ENCODE peak calls at places on chromosomes 11 and 22, in eight cellular contexts. A is ovary, K is sigmoid colon, T is cardiac muscle cell, S is astrocyte, I is DND-41, C is fibroblast of pulmonary artery, D is lung. P is an unnamed sample.

GRCh38 chr22:22097727-22098228 is 115.2 kb upstream of the TOP3B start:
- DNase-seq in T (no peak), D (no peak), A (no peak), K (no peak), S (no peak), C (no peak), I (no peak), P (no peak)

GRCh38 chr11:67504950-67505561 is at the start of gene PITPNM1:
- DNase-seq in C (peak), D (peak), A (no peak), K (peak), S (peak), I (peak), T (peak), P (peak)

GRCh38 chr22:19085233-19086043 is 36.8 kb downstream of the DGCR2 start:
- DNase-seq in A (no peak), K (peak), T (no peak), S (no peak), D (no peak), I (no peak), C (peak), P (peak)

GRCh38 chr11:72616655-72617054 is 57.6 kb downstream of the PDE2A start:
- DNase-seq in K (no peak), S (no peak), A (no peak), C (no peak), T (no peak), D (no peak), I (no peak), P (no peak)

GRCh38 chr22:32810241-32811133 is 9.0 kb downstream of the TIMP3 start:
- DNase-seq in T (peak), D (no peak), S (no peak), C (no peak), I (no peak), A (no peak), K (peak), P (no peak)

GRCh38 chr11:75214843-75215242 is 25.7 kb upstream of the TPBGL start:
- DNase-seq in S (no peak), D (no peak), T (no peak), C (no peak), K (no peak), A (no peak), I (no peak), P (no peak)

GRCh38 chr11:129372609-129373488 is 2.8 kb upstream of the BARX2 start:
- DNase-seq in I (no peak), K (no peak), T (peak), A (no peak), D (no peak), S (no peak), C (no peak), P (no peak)

GRCh38 chr11:32830796-32831195 is 1.1 kb downstream of the PRRG4 start:
- DNase-seq in T (no peak), C (no peak), I (no peak), A (no peak), K (no peak), D (no peak), S (no peak), P (no peak)

GRCh38 chr11:128492461-128492860 is 94.9 kb downstream of the ETS1 start:
- DNase-seq in I (no peak), K (no peak), A (no peak), T (no peak), D (no peak), C (peak), S (peak), P (peak)

GRCh38 chr22:19879651-19879995 is 24.9 kb upstream of the GNB1L start:
- DNase-seq in C (no peak), I (no peak), K (no peak), T (no peak), S (no peak), A (no peak), D (no peak), P (no peak)

GRCh38 chr22:50119768-50120251 is 30.0 kb downstream of the MOV10L1 start:
- DNase-seq in A (peak), T (no peak), I (no peak), D (no peak), S (peak), C (peak), K (peak), P (peak)

GRCh38 chr22:50305658-50306566 is 1.5 kb downstream of the PLXNB2 start:
- DNase-seq in C (peak), S (peak), K (peak), I (no peak), A (peak), D (peak), T (peak), P (peak)

GRCh38 chr22:28435960-28436359 is 243.7 kb downstream of the TTC28 start:
- DNase-seq in S (peak), A (no peak), T (no peak), D (no peak), I (no peak), C (no peak), K (no peak), P (no peak)

GRCh38 chr22:33866521-33866920 is 53.8 kb downstream of the LARGE1 start:
- DNase-seq in I (no peak), K (no peak), D (no peak), S (no peak), C (no peak), T (no peak), A (no peak), P (no peak)

GRCh38 chr11:30025396-30026139 is 8.7 kb upstream of the KCNA4 start:
- DNase-seq in K (no peak), D (no peak), T (no peak), I (no peak), C (no peak), S (no peak), A (no peak), P (no peak)

GRCh38 chr11:80414766-80415165 is 973.9 kb upstream of the TENM4 start:
- DNase-seq in I (no peak), D (no peak), A (no peak), S (no peak), C (peak), K (no peak), T (no peak), P (no peak)

GRCh38 chr11:30326114-30326783 is 3.3 kb downstream of the ARL14EP start:
- DNase-seq in I (no peak), S (peak), C (no peak), A (no peak), D (no peak), K (no peak), T (no peak), P (peak)

GRCh38 chr11:43810929-43811596 is 69.6 kb upstream of the ALKBH3 start:
- DNase-seq in D (no peak), C (peak), T (peak), A (no peak), S (no peak), K (no peak), I (no peak), P (no peak)

GRCh38 chr11:58979222-58979621 is 39.9 kb downstream of the GLYATL1 start:
- DNase-seq in K (no peak), S (no peak), A (no peak), T (no peak), I (no peak), C (no peak), D (no peak), P (no peak)

GRCh38 chr22:21603973-21604372 is 25.8 kb downstream of the YDJC start:
- DNase-seq in S (no peak), K (no peak), D (no peak), A (no peak), C (no peak), T (no peak), I (no peak), P (no peak)

GRCh38 chr11:34567733-34568132 is 53.2 kb upstream of the EHF start:
- DNase-seq in D (no peak), T (no peak), S (no peak), C (no peak), K (no peak), A (no peak), I (no peak), P (no peak)

GRCh38 chr11:112345166-112345565 is 84.5 kb upstream of the PLET1 start:
- DNase-seq in I (no peak), D (no peak), T (no peak), S (no peak), K (no peak), A (no peak), C (no peak), P (no peak)

GRCh38 chr11:812390-812789 is 2.6 kb downstream of the RPLP2 start:
- DNase-seq in A (no peak), D (no peak), T (no peak), K (no peak), I (no peak), C (no peak), S (no peak), P (no peak)

GRCh38 chr22:44828193-44828592 is 75.8 kb downstream of the ARHGAP8 start:
- DNase-seq in K (no peak), A (no peak), S (no peak), C (no peak), T (peak), D (no peak), I (peak), P (no peak)

GRCh38 chr11:27179334-27179733 is 138.7 kb downstream of the BBOX1 start:
- DNase-seq in T (no peak), I (no peak), A (no peak), D (no peak), K (no peak), S (no peak), C (no peak), P (peak)

GRCh38 chr11:113240389-113240788 is 74.0 kb upstream of the TTC12 start:
- DNase-seq in I (no peak), K (no peak), S (no peak), D (no peak), C (no peak), A (no peak), T (no peak), P (no peak)

GRCh38 chr22:24893341-24894070 is 53.0 kb downstream of the LHFPL7 start:
- DNase-seq in T (no peak), K (no peak), C (no peak), D (no peak), A (no peak), I (no peak), S (no peak), P (no peak)

GRCh38 chr11:63919267-63920125 is 2.5 kb upstream of the RCOR2 start:
- DNase-seq in I (no peak), S (no peak), T (peak), C (no peak), A (peak), D (no peak), K (no peak), P (no peak)

GRCh38 chr22:36285017-36285416 is 32.1 kb downstream of the APOL1 start:
- DNase-seq in D (no peak), I (no peak), T (no peak), K (peak), A (peak), S (no peak), C (no peak), P (no peak)

GRCh38 chr11:79039122-79039521 is 401.7 kb downstream of the TENM4 start:
- DNase-seq in C (no peak), T (no peak), D (no peak), S (no peak), I (no peak), K (no peak), A (no peak), P (peak)

GRCh38 chr22:45905924-45906865 is 70.8 kb downstream of the WNT7B start:
- DNase-seq in T (peak), A (no peak), K (no peak), D (no peak), C (peak), I (no peak), S (peak), P (peak)

GRCh38 chr11:15780837-15781236 is 575.5 kb downstream of the SOX6 start:
- DNase-seq in C (no peak), T (no peak), S (peak), K (no peak), I (no peak), D (no peak), A (no peak), P (no peak)

GRCh38 chr11:47440054-47440476 is 8.9 kb downstream of the RAPSN start:
- DNase-seq in I (no peak), T (no peak), S (no peak), K (no peak), C (no peak), D (no peak), A (no peak), P (no peak)

GRCh38 chr11:46694095-46694494 is 6.3 kb downstream of the ARHGAP1 start:
- DNase-seq in D (no peak), I (no peak), S (no peak), K (no peak), A (no peak), T (no peak), C (no peak), P (no peak)

GRCh38 chr11:102346456-102346747 is 612 bp upstream of the BIRC2 start:
- DNase-seq in K (no peak), I (no peak), S (peak), C (no peak), D (no peak), A (no peak), T (no peak), P (no peak)

GRCh38 chr11:17298302-17298701 is 21.8 kb downstream of the NUCB2 start:
- DNase-seq in I (no peak), S (no peak), K (no peak), C (no peak), A (no peak), D (no peak), T (no peak), P (no peak)

GRCh38 chr11:71472357-71472885 is 19.4 kb downstream of the NADSYN1 start:
- DNase-seq in I (no peak), D (no peak), A (no peak), K (peak), C (no peak), S (no peak), T (no peak), P (no peak)

DNA sequence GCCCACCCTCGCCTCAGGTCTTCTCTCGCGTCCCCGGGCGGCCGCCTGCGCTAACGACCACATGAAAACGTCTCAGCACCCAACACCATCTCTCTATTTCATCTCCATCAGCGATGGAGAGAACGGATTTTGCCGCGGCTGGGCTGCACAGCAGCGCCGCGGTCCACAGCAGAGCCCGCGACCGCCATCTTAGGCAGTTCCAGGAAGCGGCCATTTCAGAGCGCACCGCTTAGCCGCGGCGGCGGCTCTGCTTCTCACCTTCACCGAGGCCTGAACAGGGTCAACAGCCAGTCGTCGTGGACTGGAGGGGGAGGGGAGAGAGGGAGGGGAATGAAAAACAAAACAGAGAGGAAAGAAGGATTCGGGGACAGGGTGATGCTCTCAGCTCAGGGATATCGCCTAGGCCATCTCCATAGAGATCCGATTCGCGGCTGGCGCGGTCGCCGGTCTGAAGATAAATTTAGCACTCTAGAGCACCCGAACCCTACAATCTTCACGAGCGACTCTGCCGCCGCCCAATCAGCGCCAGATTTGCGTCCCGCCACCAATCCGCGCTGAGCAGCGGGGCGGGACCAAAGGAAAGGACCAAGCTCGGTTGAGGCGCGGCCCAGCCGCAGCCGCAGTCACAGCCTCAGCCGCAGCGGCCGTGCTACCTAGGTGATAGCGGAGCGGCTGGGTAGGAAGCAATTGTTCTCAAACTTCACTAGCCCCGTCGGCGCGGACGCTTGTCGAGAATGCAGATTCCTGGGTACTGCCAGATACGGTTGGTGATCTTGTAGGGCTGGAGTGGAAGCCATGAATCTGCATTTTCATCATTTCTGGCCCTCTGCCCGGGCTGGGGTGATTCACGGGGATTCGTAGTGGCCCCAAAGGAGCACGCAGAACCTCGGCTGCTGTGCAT is at the start of gene ZBED5:
- DNase-seq in D (peak), I (peak), A (peak), K (peak), T (peak), C (peak), S (peak), P (peak)
- TF ChIP-seq CTCF in D (no peak), I (peak), A (peak), K (peak), T (peak), C (no peak), S (no peak), P (no peak)

DNA sequence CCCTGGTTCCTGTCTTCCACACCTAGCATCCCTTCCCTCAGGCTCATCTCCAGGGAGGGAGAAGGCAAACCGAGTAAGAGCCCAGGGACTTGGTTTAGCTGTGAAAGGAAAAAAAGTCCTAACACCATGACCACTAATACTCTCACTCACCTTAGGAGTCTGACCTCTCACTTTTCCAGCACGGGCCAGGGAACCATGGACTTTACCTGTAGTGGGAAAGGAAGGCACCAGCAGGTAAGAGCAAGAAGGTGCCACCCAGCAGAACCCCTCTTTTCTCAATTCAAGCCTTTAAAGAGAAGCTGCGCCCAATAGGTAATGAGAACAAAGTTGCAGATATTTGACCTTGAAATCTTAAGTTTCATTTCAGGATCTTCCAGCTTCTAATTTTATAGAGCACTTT is 1.1 kb downstream of the FAU start:
- DNase-seq in T (no peak), S (no peak), A (no peak), I (no peak), K (no peak), D (no peak), C (no peak), P (no peak)
- H3K4me3 ChIP-seq in T (peak), S (peak), A (peak), I (peak), K (peak), D (no peak), C (peak), P (peak)

DNA sequence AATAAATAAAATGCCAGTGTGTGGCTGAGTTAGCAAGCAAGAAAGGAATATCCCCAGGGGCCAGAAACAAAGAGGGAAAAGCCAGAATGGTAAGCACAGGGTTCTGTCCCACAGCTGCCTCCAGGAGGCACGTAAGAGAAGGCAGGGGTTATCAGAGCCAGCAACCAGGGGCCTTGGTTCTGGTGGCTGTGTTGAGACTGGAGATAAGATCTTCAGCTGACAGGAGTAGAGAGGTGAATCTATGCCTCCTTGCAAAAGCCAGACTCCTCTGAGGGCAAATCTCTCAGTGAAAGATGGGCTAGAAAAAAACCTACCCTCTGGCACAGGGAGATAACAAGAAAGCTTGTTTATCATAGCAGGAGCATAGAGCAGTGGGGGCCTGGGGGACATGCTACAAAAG is 29.8 kb upstream of the NFAM1 start:
- DNase-seq in S (no peak), D (no peak), T (peak), K (no peak), C (no peak), A (no peak), I (no peak), P (no peak)
- TF ChIP-seq CTCF in S (no peak), D (no peak), T (no peak), K (no peak), C (no peak), A (no peak), I (no peak), P (no peak)

DNA sequence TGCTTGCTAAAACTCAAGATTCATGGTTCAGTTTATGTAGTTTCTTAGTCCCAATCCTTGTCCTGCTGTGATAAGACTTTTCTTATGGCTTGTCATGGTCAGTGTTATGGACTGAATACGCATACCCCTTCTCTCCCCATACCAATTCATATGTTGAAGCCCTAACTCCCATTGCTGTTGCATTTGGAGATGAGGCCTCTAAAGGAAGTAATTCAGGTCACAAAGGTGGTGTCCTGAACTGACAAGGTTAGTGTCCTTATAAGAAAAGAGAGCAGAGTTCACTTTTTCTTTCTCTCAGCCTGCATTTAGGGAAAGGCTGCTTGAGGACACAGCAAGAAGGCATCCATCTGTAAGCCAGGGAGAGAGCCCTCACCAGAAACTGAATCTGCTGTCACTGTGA is 618.2 kb downstream of the LRRC4C start:
- DNase-seq in K (no peak), C (no peak), T (no peak), I (no peak), D (no peak), A (no peak), S (no peak), P (no peak)
- H3K4me3 ChIP-seq in K (no peak), C (no peak), T (no peak), I (no peak), D (no peak), A (no peak), S (no peak), P (no peak)

DNA sequence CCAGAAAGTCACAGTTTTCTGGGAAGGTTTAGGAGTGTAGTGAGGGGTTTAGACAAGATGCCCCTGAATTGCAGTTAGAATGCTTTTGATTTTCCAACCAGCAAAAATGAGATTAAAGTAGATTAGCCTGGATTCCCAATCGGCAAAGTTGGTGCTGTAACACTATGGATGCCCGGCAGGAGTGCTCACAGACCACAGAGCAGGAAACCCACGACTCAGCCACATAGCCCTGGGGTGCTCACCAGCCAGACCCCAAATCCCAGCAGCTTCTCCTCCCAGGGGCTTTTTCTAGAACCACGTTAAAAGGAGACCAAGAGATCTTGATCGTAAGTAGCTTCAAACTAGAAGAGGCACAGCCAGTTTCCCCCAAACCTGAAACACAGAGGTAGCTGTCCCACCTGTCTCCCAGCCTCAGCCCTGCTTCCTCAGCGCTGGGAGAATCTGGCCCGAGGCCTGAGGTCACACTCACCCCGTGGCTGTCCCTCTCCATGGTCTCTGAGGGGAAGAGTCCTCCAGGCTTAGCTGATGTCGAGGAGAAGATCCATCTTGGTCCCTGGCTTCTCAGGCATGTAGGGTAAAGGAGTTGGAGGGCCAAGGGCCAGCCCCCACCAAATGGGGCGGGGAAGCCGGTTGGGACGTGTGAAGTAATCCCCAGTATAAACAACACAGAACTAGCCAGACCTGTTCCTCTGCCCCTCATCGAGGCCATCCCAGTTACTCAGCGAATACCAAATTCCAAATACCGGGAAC is at the start of gene TMPRSS13:
- DNase-seq in I (peak), D (peak), T (no peak), C (no peak), A (no peak), S (no peak), K (peak), P (no peak)
- TF ChIP-seq CTCF in I (peak), D (no peak), T (no peak), C (no peak), A (no peak), S (no peak), K (no peak), P (no peak)

GRCh38 chr11:95671768-95672167 is 117.8 kb downstream of the FAM76B start:
- DNase-seq in D (no peak), C (no peak), K (no peak), A (peak), T (no peak), S (peak), I (no peak), P (peak)
- H3K4me3 ChIP-seq in D (no peak), C (no peak), K (no peak), A (no peak), T (no peak), S (no peak), I (no peak), P (no peak)